ENCODE peak calls at places on chromosomes 13 and 19, in four cellular contexts. One of them, this sample, is unnamed.

GRCh38 chr13:51849145-51850101 is 4.4 kb upstream of the TMEM272 start:
- DNase-seq in IMR-90: peak
- DNase-seq in GM12865: peak
- DNase-seq in fibroblast of mammary gland: peak
- DNase-seq in this sample: no peak

GRCh38 chr19:41366089-41366488 is 2.1 kb upstream of the B9D2 start:
- DNase-seq in fibroblast of mammary gland: no peak
- DNase-seq in IMR-90: no peak
- DNase-seq in GM12865: peak
- DNase-seq in this sample: no peak

GRCh38 chr19:18097217-18097992 is at the start of gene MAST3:
- DNase-seq in fibroblast of mammary gland: peak
- DNase-seq in IMR-90: peak
- DNase-seq in GM12865: peak
- DNase-seq in this sample: peak

GRCh38 chr13:27536361-27537101 is 83.8 kb downstream of the LNX2 start:
- DNase-seq in GM12865: no peak
- DNase-seq in IMR-90: no peak
- DNase-seq in fibroblast of mammary gland: no peak
- DNase-seq in this sample: no peak

GRCh38 chr13:89294115-89294867 is 1623.1 kb downstream of the SLITRK5 start:
- DNase-seq in GM12865: no peak
- DNase-seq in IMR-90: no peak
- DNase-seq in fibroblast of mammary gland: no peak
- DNase-seq in this sample: no peak

GRCh38 chr19:50510121-50510670 is 795 bp downstream of the JOSD2 start:
- DNase-seq in GM12865: no peak
- DNase-seq in fibroblast of mammary gland: peak
- DNase-seq in IMR-90: no peak
- DNase-seq in this sample: no peak

GRCh38 chr13:44078806-44079378 is 199.2 kb downstream of the LACC1 start:
- DNase-seq in fibroblast of mammary gland: no peak
- DNase-seq in IMR-90: no peak
- DNase-seq in GM12865: no peak
- DNase-seq in this sample: no peak

GRCh38 chr19:18929311-18929710 is 9.8 kb downstream of the DDX49 start:
- DNase-seq in fibroblast of mammary gland: no peak
- DNase-seq in GM12865: no peak
- DNase-seq in IMR-90: no peak
- DNase-seq in this sample: no peak

GRCh38 chr13:59408738-59409137 is 755.0 kb downstream of the DIAPH3 start:
- DNase-seq in GM12865: no peak
- DNase-seq in IMR-90: no peak
- DNase-seq in fibroblast of mammary gland: no peak
- DNase-seq in this sample: no peak

GRCh38 chr19:34341935-34342680 is 22.9 kb upstream of the GPI start:
- DNase-seq in GM12865: no peak
- DNase-seq in IMR-90: no peak
- DNase-seq in fibroblast of mammary gland: no peak
- DNase-seq in this sample: no peak

GRCh38 chr13:87331178-87331577 is 340.0 kb upstream of the SLITRK5 start:
- DNase-seq in fibroblast of mammary gland: no peak
- DNase-seq in GM12865: no peak
- DNase-seq in IMR-90: no peak
- DNase-seq in this sample: no peak

GRCh38 chr19:18408053-18408476 is 10.6 kb upstream of the LRRC25 start:
- DNase-seq in fibroblast of mammary gland: no peak
- DNase-seq in GM12865: peak
- DNase-seq in IMR-90: no peak
- DNase-seq in this sample: no peak

GRCh38 chr19:17605761-17606745 is 50.6 kb downstream of the COLGALT1 start:
- DNase-seq in IMR-90: peak
- DNase-seq in fibroblast of mammary gland: peak
- DNase-seq in GM12865: peak
- DNase-seq in this sample: peak

GRCh38 chr19:49490287-49491029 is 3.0 kb downstream of the RPL13A start:
- DNase-seq in GM12865: peak
- DNase-seq in fibroblast of mammary gland: no peak
- DNase-seq in IMR-90: no peak
- DNase-seq in this sample: no peak

GRCh38 chr19:14394167-14394566 is 12.9 kb downstream of the ADGRE5 start:
- DNase-seq in GM12865: no peak
- DNase-seq in fibroblast of mammary gland: no peak
- DNase-seq in IMR-90: no peak
- DNase-seq in this sample: no peak

GRCh38 chr19:47776568-47776967 is 1.9 kb upstream of the SELENOW start:
- DNase-seq in IMR-90: no peak
- DNase-seq in GM12865: no peak
- DNase-seq in fibroblast of mammary gland: no peak
- DNase-seq in this sample: no peak

GRCh38 chr13:111627596-111627995 is 307.2 kb downstream of the TEX29 start:
- DNase-seq in GM12865: no peak
- DNase-seq in fibroblast of mammary gland: no peak
- DNase-seq in IMR-90: no peak
- DNase-seq in this sample: no peak

GRCh38 chr19:17512574-17512939 is 1.1 kb downstream of the PGLS start:
- DNase-seq in GM12865: no peak
- DNase-seq in fibroblast of mammary gland: no peak
- DNase-seq in IMR-90: no peak
- DNase-seq in this sample: no peak

GRCh38 chr13:52739468-52740071 is at the start of gene CNMD:
- DNase-seq in IMR-90: no peak
- DNase-seq in fibroblast of mammary gland: no peak
- DNase-seq in GM12865: no peak
- DNase-seq in this sample: no peak

GRCh38 chr13:68051910-68052309 is 821.8 kb upstream of the PCDH9 start:
- DNase-seq in fibroblast of mammary gland: no peak
- DNase-seq in IMR-90: no peak
- DNase-seq in GM12865: no peak
- DNase-seq in this sample: no peak

GRCh38 chr19:4474504-4475136 is 2.5 kb downstream of the HDGFL2 start:
- DNase-seq in GM12865: peak
- DNase-seq in fibroblast of mammary gland: peak
- DNase-seq in IMR-90: peak
- DNase-seq in this sample: peak

GRCh38 chr13:109180905-109181425 is 551.6 kb downstream of the MYO16 start:
- DNase-seq in GM12865: no peak
- DNase-seq in fibroblast of mammary gland: peak
- DNase-seq in IMR-90: peak
- DNase-seq in this sample: peak

GRCh38 chr19:44050740-44051653 is 839 bp upstream of the ZNF223 start:
- DNase-seq in fibroblast of mammary gland: no peak
- DNase-seq in IMR-90: no peak
- DNase-seq in GM12865: no peak
- DNase-seq in this sample: no peak

GRCh38 chr13:97068964-97069815 is 74.9 kb upstream of the OXGR1 start:
- DNase-seq in IMR-90: no peak
- DNase-seq in fibroblast of mammary gland: no peak
- DNase-seq in GM12865: no peak
- DNase-seq in this sample: no peak

GRCh38 chr19:16885166-16885565 is 3.6 kb upstream of the F2RL3 start:
- DNase-seq in IMR-90: no peak
- DNase-seq in fibroblast of mammary gland: no peak
- DNase-seq in GM12865: no peak
- DNase-seq in this sample: peak

GRCh38 chr19:47778954-47779351 is 450 bp downstream of the SELENOW start:
- DNase-seq in IMR-90: no peak
- DNase-seq in GM12865: no peak
- DNase-seq in fibroblast of mammary gland: peak
- DNase-seq in this sample: peak

GRCh38 chr19:41866284-41866683 is 6.2 kb downstream of the RPS19 start:
- DNase-seq in fibroblast of mammary gland: no peak
- DNase-seq in IMR-90: no peak
- DNase-seq in GM12865: no peak
- DNase-seq in this sample: no peak

GRCh38 chr13:103605546-103606326 is 539.5 kb upstream of the SLC10A2 start:
- DNase-seq in GM12865: no peak
- DNase-seq in IMR-90: no peak
- DNase-seq in fibroblast of mammary gland: no peak
- DNase-seq in this sample: no peak

GRCh38 chr19:30662211-30662861 is 290.2 kb downstream of the ZNF536 start:
- DNase-seq in IMR-90: no peak
- DNase-seq in GM12865: no peak
- DNase-seq in fibroblast of mammary gland: no peak
- DNase-seq in this sample: no peak

GRCh38 chr13:30002577-30002976 is 152.2 kb upstream of the UBL3 start:
- DNase-seq in IMR-90: peak
- DNase-seq in GM12865: peak
- DNase-seq in fibroblast of mammary gland: peak
- DNase-seq in this sample: peak

GRCh38 chr13:60114499-60115028 is 49.2 kb downstream of the DIAPH3 start:
- DNase-seq in fibroblast of mammary gland: no peak
- DNase-seq in GM12865: no peak
- DNase-seq in IMR-90: no peak
- DNase-seq in this sample: no peak

GRCh38 chr13:101035119-101035620 is 360.6 kb upstream of the TMTC4 start:
- DNase-seq in IMR-90: no peak
- DNase-seq in fibroblast of mammary gland: no peak
- DNase-seq in GM12865: no peak
- DNase-seq in this sample: no peak

DNA sequence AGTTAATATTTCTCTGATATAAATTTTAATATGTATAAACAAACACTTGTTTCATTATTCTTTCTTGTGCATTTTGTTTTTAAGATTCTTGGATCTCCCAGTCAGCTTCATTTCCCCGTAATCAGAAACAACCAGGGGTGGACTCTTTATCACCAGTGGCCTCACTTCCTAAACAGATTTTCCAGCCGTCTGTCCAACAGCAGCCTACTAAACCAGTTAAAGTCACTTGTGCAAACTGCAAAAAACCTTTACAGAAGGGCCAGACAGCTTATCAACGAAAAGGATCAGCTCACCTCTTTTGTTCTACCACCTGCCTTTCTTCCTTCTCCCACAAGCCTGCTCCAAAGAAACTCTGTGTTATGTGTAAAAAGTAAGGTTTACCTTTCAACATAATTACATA is 44.2 kb downstream of the ZMYM2 start:
- DNase-seq in fibroblast of mammary gland: no peak
- DNase-seq in IMR-90: no peak
- DNase-seq in GM12865: no peak
- DNase-seq in this sample: no peak
- H3K4me3 ChIP-seq in fibroblast of mammary gland: no peak
- H3K4me3 ChIP-seq in IMR-90: no peak
- H3K4me3 ChIP-seq in GM12865: no peak
- H3K4me3 ChIP-seq in this sample: no peak

DNA sequence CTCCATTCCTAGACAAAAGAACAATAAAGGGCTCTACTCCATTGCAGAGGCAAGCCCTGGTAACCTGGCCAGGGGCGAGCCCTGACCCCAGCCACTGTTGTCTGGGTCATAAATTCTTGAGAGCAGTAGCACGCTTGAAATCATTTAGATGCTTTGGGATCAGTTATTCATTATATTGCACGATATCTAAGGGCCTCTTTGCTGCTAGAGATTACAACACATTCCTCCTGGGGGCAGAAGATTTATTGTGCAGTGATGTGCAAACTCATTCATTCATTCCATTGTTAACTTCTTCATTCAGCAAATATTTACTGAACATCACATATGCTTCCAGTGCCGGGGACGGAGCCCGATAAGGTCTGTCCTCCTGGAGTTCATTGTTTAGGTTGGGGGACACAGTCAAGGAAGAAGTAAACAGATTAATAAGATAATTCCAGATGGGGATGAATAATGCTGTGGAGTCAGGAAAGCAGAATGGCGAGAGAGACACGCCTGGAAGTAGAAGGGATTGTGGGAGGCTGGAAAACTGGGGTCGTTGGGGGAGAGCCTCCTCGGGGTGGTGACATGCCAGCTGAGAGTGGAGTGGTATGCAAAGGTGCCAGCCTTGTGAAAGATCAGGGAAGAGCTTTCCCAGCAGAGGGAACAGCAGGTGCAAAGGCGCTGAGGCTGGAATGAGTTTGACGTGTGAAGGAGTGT is 35.0 kb downstream of the SIPA1L3 start:
- DNase-seq in fibroblast of mammary gland: no peak
- DNase-seq in GM12865: no peak
- DNase-seq in IMR-90: no peak
- DNase-seq in this sample: no peak
- TF ChIP-seq CTCF in fibroblast of mammary gland: no peak
- TF ChIP-seq CTCF in GM12865: no peak
- TF ChIP-seq CTCF in IMR-90: no peak
- TF ChIP-seq CTCF in this sample: no peak

GRCh38 chr19:55283548-55284393 is at the start of gene BRSK1:
- DNase-seq in IMR-90: peak
- DNase-seq in fibroblast of mammary gland: peak
- DNase-seq in GM12865: no peak
- DNase-seq in this sample: peak
- H3K4me3 ChIP-seq in IMR-90: peak
- H3K4me3 ChIP-seq in fibroblast of mammary gland: peak
- H3K4me3 ChIP-seq in GM12865: no peak
- H3K4me3 ChIP-seq in this sample: peak

GRCh38 chr13:113774177-113775107 is 15.4 kb downstream of the TMEM255B start:
- DNase-seq in GM12865: no peak
- DNase-seq in IMR-90: peak
- DNase-seq in fibroblast of mammary gland: peak
- DNase-seq in this sample: peak
- TF ChIP-seq CTCF in GM12865: no peak
- TF ChIP-seq CTCF in IMR-90: no peak
- TF ChIP-seq CTCF in fibroblast of mammary gland: no peak
- TF ChIP-seq CTCF in this sample: no peak

This sample was measured in fibroblast of the aortic adventitia.